ENCODE peak calls at places on chromosomes 3 and 15, in four cellular contexts. N is stomach, K is keratinocyte, B is tibial artery. C is an unnamed sample. For H3K27me3, the result is how much of the 10 kb centered on the place peaks cover.

GRCh38 chr3:10026084-10026890 is at the start of gene FANCD2:
- DNase-seq in N (peak), K (no peak), B (peak), C (peak)

GRCh38 chr15:88391700-88392099 is 75.5 kb downstream of the MRPL46 start:
- DNase-seq in N (no peak), K (no peak), B (no peak), C (no peak)

GRCh38 chr15:45121020-45121419 is 6.9 kb downstream of the DUOXA2 start:
- DNase-seq in N (no peak), K (no peak), B (no peak), C (no peak)

GRCh38 chr3:65915477-65915876 is 123.2 kb downstream of the MAGI1 start:
- DNase-seq in N (no peak), K (no peak), B (no peak), C (no peak)

GRCh38 chr3:150238043-150238802 is 169.9 kb upstream of the TSC22D2 start:
- DNase-seq in N (no peak), K (no peak), B (no peak), C (peak)

GRCh38 chr3:108093616-108094015 is 2.8 kb upstream of the CD47 start:
- DNase-seq in N (no peak), K (no peak), B (no peak), C (no peak)

GRCh38 chr15:48367483-48367882 is 36.3 kb downstream of the DUT start:
- DNase-seq in N (no peak), K (no peak), B (no peak), C (no peak)

GRCh38 chr3:128942161-128942952 is 51.5 kb downstream of the CFAP92 start:
- DNase-seq in N (no peak), K (no peak), B (no peak), C (peak)

GRCh38 chr3:194139085-194139976 is 3.4 kb downstream of the HES1 start:
- DNase-seq in N (no peak), K (no peak), B (no peak), C (peak)

GRCh38 chr3:173411288-173412064 is 13.9 kb downstream of the NLGN1 start:
- DNase-seq in N (no peak), K (no peak), B (no peak), C (peak)

GRCh38 chr15:91407237-91407889 is 307.3 kb downstream of the SV2B start:
- DNase-seq in N (no peak), K (peak), B (no peak), C (peak)

GRCh38 chr3:42473083-42473932 is 29.1 kb upstream of the VIPR1 start:
- DNase-seq in N (peak), K (no peak), B (no peak), C (peak)

GRCh38 chr3:183278479-183279088 is 25.5 kb downstream of the B3GNT5 start:
- DNase-seq in N (no peak), K (no peak), B (no peak), C (peak)

GRCh38 chr3:75325716-75326115 is 338.4 kb upstream of the FRG2C start:
- DNase-seq in N (no peak), K (no peak), B (no peak), C (no peak)

GRCh38 chr3:43499256-43499655 is 122.6 kb downstream of the ANO10 start:
- DNase-seq in N (no peak), K (no peak), B (no peak), C (no peak)

GRCh38 chr3:17013050-17013449 is 128.3 kb downstream of the PLCL2 start:
- DNase-seq in N (no peak), K (no peak), B (no peak), C (no peak)

GRCh38 chr15:88303455-88303854 is 46.9 kb upstream of the NTRK3 start:
- DNase-seq in N (no peak), K (no peak), B (no peak), C (peak)

GRCh38 chr3:152376351-152377183 is 107.8 kb downstream of the MBNL1 start:
- DNase-seq in N (no peak), K (no peak), B (peak), C (no peak)

GRCh38 chr3:198079771-198080520 is 119.9 kb downstream of the LMLN start:
- DNase-seq in N (no peak), K (peak), B (no peak), C (peak)

GRCh38 chr3:126341755-126342150 is 15.5 kb downstream of the KLF15 start:
- DNase-seq in N (no peak), K (no peak), B (peak), C (no peak)

GRCh38 chr3:12782172-12782815 is 14.2 kb upstream of the CAND2 start:
- DNase-seq in N (peak), K (no peak), B (no peak), C (peak)

GRCh38 chr3:18770800-18771199 is 345.7 kb upstream of the SATB1 start:
- DNase-seq in N (no peak), K (no peak), B (no peak), C (no peak)

GRCh38 chr3:177026505-177027277 is 170.6 kb downstream of the TBL1XR1 start:
- DNase-seq in N (no peak), K (no peak), B (no peak), C (peak)

GRCh38 chr3:20648921-20649381 is 462.9 kb upstream of the SGO1 start:
- DNase-seq in N (no peak), K (no peak), B (no peak), C (peak)

GRCh38 chr3:111538687-111539086 is 3.3 kb upstream of the CD96 start:
- DNase-seq in N (no peak), K (no peak), B (no peak), C (peak)

GRCh38 chr15:20340931-20341661 is 200.5 kb downstream of the GOLGA6L6 start:
- DNase-seq in N (peak), K (no peak), B (peak), C (no peak)

GRCh38 chr15:55942332-55942731 is 51.1 kb downstream of the NEDD4 start:
- DNase-seq in N (no peak), K (no peak), B (no peak), C (no peak)

GRCh38 chr15:77907824-77908751 is 169.4 kb downstream of the TBC1D2B start:
- DNase-seq in N (peak), K (no peak), B (no peak), C (peak)
- TF ChIP-seq CTCF in N (no peak), K (peak), B (peak), C (peak)

GRCh38 chr15:100944237-100944875 is 25.2 kb downstream of the LRRK1 start:
- DNase-seq in N (no peak), K (no peak), B (no peak), C (no peak)
- H3K4me3 ChIP-seq in N (no peak), K (no peak), B (no peak), C (no peak)

DNA sequence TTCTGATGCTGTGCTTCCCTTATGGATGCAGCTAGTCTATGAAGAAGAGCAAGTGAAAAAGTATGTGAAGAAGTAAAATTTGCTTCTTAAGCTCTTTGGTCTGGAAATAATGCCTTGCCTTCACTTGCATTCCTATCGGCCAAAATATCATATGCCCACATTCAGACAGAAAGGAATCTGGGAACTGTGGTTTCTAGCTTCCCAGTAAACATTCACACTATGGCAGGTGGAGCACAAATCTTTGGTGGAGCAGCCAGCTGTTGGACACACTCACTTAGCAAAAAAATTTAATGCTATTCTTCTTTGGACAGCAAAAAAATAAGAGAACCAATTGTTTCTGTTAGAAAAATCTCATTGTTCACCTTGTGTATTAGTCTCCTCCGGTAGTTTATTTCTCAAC is 12.3 kb upstream of the COL6A6 start:
- DNase-seq in N (no peak), K (no peak), B (no peak), C (no peak)
- H3K27me3 ChIP-seq in N (under half), K (under half), B (under half), C (under half)

GRCh38 chr3:125053304-125053699 is 2.5 kb downstream of the HEG1 start:
- DNase-seq in N (no peak), K (no peak), B (no peak), C (no peak)

GRCh38 chr3:125055913-125056705 is at the start of gene HEG1:
- DNase-seq in N (peak), K (no peak), B (peak), C (peak)

GRCh38 chr3:125052671-125053303 is 3.0 kb downstream of the HEG1 start:
- DNase-seq in N (no peak), K (no peak), B (no peak), C (peak)

GRCh38 chr3:125055165-125055912 is 458 bp downstream of the HEG1 start:
- DNase-seq in N (no peak), K (no peak), B (no peak), C (no peak)

DNA sequence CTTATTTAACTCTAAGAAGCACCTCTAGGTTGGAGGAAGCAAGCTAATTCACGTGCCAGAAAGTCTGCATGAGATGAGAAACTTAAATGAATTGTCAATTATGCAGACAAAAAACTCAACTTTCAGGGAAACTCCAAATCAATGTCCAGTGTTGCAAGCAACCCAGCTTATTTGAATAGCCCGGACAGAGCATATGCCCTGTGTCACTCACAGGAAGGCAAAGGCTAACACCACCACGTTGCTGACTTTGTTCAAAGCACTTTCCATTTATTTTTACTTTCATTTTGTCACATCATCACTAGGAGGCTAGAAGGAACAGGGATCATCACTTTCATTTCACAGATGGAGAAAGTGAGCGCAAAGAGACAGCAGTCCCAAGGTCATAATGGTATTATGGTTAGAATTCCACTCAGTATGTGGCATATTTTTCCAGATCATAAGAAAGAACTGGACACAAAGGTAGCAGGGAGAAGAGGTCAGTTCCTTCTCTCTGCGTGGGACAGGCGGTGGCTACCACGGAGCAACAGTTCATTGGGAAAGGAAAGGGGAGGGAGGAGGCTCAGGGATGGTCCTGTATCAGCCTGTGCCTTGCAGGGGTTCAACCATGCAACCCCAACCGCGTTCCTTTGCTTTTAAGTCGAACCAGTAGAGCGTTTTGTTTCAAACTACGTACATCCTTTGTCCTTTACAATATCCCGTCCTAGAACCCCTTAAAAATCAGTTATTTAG is 1.2 kb downstream of the HEG1 start:
- DNase-seq in N (no peak), K (no peak), B (no peak), C (no peak)
- TF ChIP-seq CTCF in N (no peak), K (no peak), B (no peak), C (no peak)

GRCh38 chr15:96052154-96052553 is 278.3 kb upstream of the NR2F2 start:
- DNase-seq in N (peak), K (no peak), B (no peak), C (no peak)
- H3K4me3 ChIP-seq in N (no peak), K (no peak), B (no peak), C (no peak)

GRCh38 chr15:33011976-33012375 is 182.5 kb downstream of the FMN1 start:
- DNase-seq in N (no peak), K (no peak), B (no peak), C (no peak)

GRCh38 chr15:33007295-33007855 is 187.1 kb downstream of the FMN1 start:
- DNase-seq in N (no peak), K (no peak), B (no peak), C (peak)

GRCh38 chr15:33008284-33009011 is 186.1 kb downstream of the FMN1 start:
- DNase-seq in N (no peak), K (no peak), B (no peak), C (no peak)

GRCh38 chr15:33009026-33009425 is 185.5 kb downstream of the FMN1 start:
- DNase-seq in N (no peak), K (no peak), B (no peak), C (no peak)

DNA sequence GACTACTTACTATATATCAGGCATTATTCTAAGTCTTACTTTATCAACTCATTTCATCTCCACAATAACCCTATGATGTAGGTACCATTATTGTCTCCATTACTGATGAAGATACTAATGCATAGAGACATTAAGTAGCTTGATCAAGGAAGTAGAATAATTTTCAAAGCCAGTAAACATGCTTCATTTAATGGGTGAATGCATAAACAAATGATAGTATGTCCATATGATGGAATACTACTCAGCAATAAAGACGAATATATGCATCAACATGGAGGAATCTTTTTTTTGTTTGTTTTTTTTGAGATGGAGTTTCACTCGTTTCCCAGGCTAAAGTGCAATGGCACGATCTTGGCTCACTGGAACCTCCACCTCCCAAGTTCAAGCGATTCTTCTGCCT is 184.9 kb downstream of the FMN1 start:
- DNase-seq in N (no peak), K (no peak), B (no peak), C (no peak)
- H3K27me3 ChIP-seq in N (under half), K (under half), B (under half), C (under half)

GRCh38 chr15:59172289-59172901 is 34.2 kb upstream of the LDHAL6B start:
- DNase-seq in N (no peak), K (no peak), B (no peak), C (no peak)
- TF ChIP-seq CTCF in N (no peak), K (no peak), B (no peak), C (no peak)